ENCODE peak calls at places on chromosomes 16 and 17, in five cellular contexts. One of them, this sample, is unnamed.

GRCh38 chr16:69941251-69942098 is 9.7 kb upstream of the CLEC18A start:
- DNase-seq in EL: no peak
- DNase-seq in stimulated activated CD8-positive, alpha-beta memory T cell treated with anti-CD3 and anti-CD28 coated beads, Interleukin-4, amount 100 ng/mL, for 48 hours: no peak
- DNase-seq in ACHN: no peak
- DNase-seq in stimulated activated CD4-positive, alpha-beta T cell treated with anti-CD3 and anti-CD28 coated beads, Interleukin-2, amount 100 ng/mL, for 48 hours: no peak
- DNase-seq in this sample: no peak

GRCh38 chr17:76405967-76406647 is 21.7 kb downstream of the SPHK1 start:
- DNase-seq in EL: no peak
- DNase-seq in stimulated activated CD8-positive, alpha-beta memory T cell treated with anti-CD3 and anti-CD28 coated beads, Interleukin-4, amount 100 ng/mL, for 48 hours: no peak
- DNase-seq in ACHN: no peak
- DNase-seq in stimulated activated CD4-positive, alpha-beta T cell treated with anti-CD3 and anti-CD28 coated beads, Interleukin-2, amount 100 ng/mL, for 48 hours: no peak
- DNase-seq in this sample: no peak

GRCh38 chr17:75722542-75723095 is 1.4 kb downstream of the ITGB4 start:
- DNase-seq in EL: no peak
- DNase-seq in stimulated activated CD8-positive, alpha-beta memory T cell treated with anti-CD3 and anti-CD28 coated beads, Interleukin-4, amount 100 ng/mL, for 48 hours: no peak
- DNase-seq in ACHN: no peak
- DNase-seq in stimulated activated CD4-positive, alpha-beta T cell treated with anti-CD3 and anti-CD28 coated beads, Interleukin-2, amount 100 ng/mL, for 48 hours: no peak
- DNase-seq in this sample: no peak

GRCh38 chr16:23452221-23452571 is 793 bp downstream of the COG7 start:
- DNase-seq in EL: no peak
- DNase-seq in stimulated activated CD8-positive, alpha-beta memory T cell treated with anti-CD3 and anti-CD28 coated beads, Interleukin-4, amount 100 ng/mL, for 48 hours: peak
- DNase-seq in ACHN: no peak
- DNase-seq in stimulated activated CD4-positive, alpha-beta T cell treated with anti-CD3 and anti-CD28 coated beads, Interleukin-2, amount 100 ng/mL, for 48 hours: no peak
- DNase-seq in this sample: no peak

GRCh38 chr17:58253082-58253481 is 14.7 kb downstream of the LPO start:
- DNase-seq in EL: no peak
- DNase-seq in stimulated activated CD8-positive, alpha-beta memory T cell treated with anti-CD3 and anti-CD28 coated beads, Interleukin-4, amount 100 ng/mL, for 48 hours: no peak
- DNase-seq in ACHN: no peak
- DNase-seq in stimulated activated CD4-positive, alpha-beta T cell treated with anti-CD3 and anti-CD28 coated beads, Interleukin-2, amount 100 ng/mL, for 48 hours: no peak
- DNase-seq in this sample: no peak

GRCh38 chr17:1997587-1998425 is 27.3 kb downstream of the RTN4RL1 start:
- DNase-seq in EL: no peak
- DNase-seq in stimulated activated CD8-positive, alpha-beta memory T cell treated with anti-CD3 and anti-CD28 coated beads, Interleukin-4, amount 100 ng/mL, for 48 hours: no peak
- DNase-seq in ACHN: peak
- DNase-seq in stimulated activated CD4-positive, alpha-beta T cell treated with anti-CD3 and anti-CD28 coated beads, Interleukin-2, amount 100 ng/mL, for 48 hours: no peak
- DNase-seq in this sample: peak

GRCh38 chr17:64115871-64116534 is 13.9 kb downstream of the ERN1 start:
- DNase-seq in EL: peak
- DNase-seq in stimulated activated CD8-positive, alpha-beta memory T cell treated with anti-CD3 and anti-CD28 coated beads, Interleukin-4, amount 100 ng/mL, for 48 hours: no peak
- DNase-seq in ACHN: no peak
- DNase-seq in stimulated activated CD4-positive, alpha-beta T cell treated with anti-CD3 and anti-CD28 coated beads, Interleukin-2, amount 100 ng/mL, for 48 hours: no peak
- DNase-seq in this sample: no peak

GRCh38 chr16:80029381-80029630 is 428.8 kb upstream of the MAF start:
- DNase-seq in EL: no peak
- DNase-seq in stimulated activated CD8-positive, alpha-beta memory T cell treated with anti-CD3 and anti-CD28 coated beads, Interleukin-4, amount 100 ng/mL, for 48 hours: no peak
- DNase-seq in ACHN: no peak
- DNase-seq in stimulated activated CD4-positive, alpha-beta T cell treated with anti-CD3 and anti-CD28 coated beads, Interleukin-2, amount 100 ng/mL, for 48 hours: no peak
- DNase-seq in this sample: no peak

GRCh38 chr17:7313028-7313889 is 1.9 kb downstream of the GPS2 start:
- DNase-seq in EL: peak
- DNase-seq in stimulated activated CD8-positive, alpha-beta memory T cell treated with anti-CD3 and anti-CD28 coated beads, Interleukin-4, amount 100 ng/mL, for 48 hours: peak
- DNase-seq in ACHN: peak
- DNase-seq in stimulated activated CD4-positive, alpha-beta T cell treated with anti-CD3 and anti-CD28 coated beads, Interleukin-2, amount 100 ng/mL, for 48 hours: no peak
- DNase-seq in this sample: no peak

GRCh38 chr16:87700406-87701065 is 65.2 kb downstream of the KLHDC4 start:
- DNase-seq in EL: no peak
- DNase-seq in stimulated activated CD8-positive, alpha-beta memory T cell treated with anti-CD3 and anti-CD28 coated beads, Interleukin-4, amount 100 ng/mL, for 48 hours: no peak
- DNase-seq in ACHN: no peak
- DNase-seq in stimulated activated CD4-positive, alpha-beta T cell treated with anti-CD3 and anti-CD28 coated beads, Interleukin-2, amount 100 ng/mL, for 48 hours: no peak
- DNase-seq in this sample: no peak

GRCh38 chr17:20127660-20128413 is 118.7 kb downstream of the SPECC1 start:
- DNase-seq in EL: peak
- DNase-seq in stimulated activated CD8-positive, alpha-beta memory T cell treated with anti-CD3 and anti-CD28 coated beads, Interleukin-4, amount 100 ng/mL, for 48 hours: no peak
- DNase-seq in ACHN: no peak
- DNase-seq in stimulated activated CD4-positive, alpha-beta T cell treated with anti-CD3 and anti-CD28 coated beads, Interleukin-2, amount 100 ng/mL, for 48 hours: no peak
- DNase-seq in this sample: no peak

GRCh38 chr17:22512997-22513538 is 820.7 kb downstream of the KCNJ18 start:
- DNase-seq in EL: no peak
- DNase-seq in stimulated activated CD8-positive, alpha-beta memory T cell treated with anti-CD3 and anti-CD28 coated beads, Interleukin-4, amount 100 ng/mL, for 48 hours: peak
- DNase-seq in ACHN: no peak
- DNase-seq in stimulated activated CD4-positive, alpha-beta T cell treated with anti-CD3 and anti-CD28 coated beads, Interleukin-2, amount 100 ng/mL, for 48 hours: peak
- DNase-seq in this sample: no peak

GRCh38 chr16:873243-873661 is 72.7 kb upstream of the GNG13 start:
- DNase-seq in EL: no peak
- DNase-seq in stimulated activated CD8-positive, alpha-beta memory T cell treated with anti-CD3 and anti-CD28 coated beads, Interleukin-4, amount 100 ng/mL, for 48 hours: no peak
- DNase-seq in ACHN: no peak
- DNase-seq in stimulated activated CD4-positive, alpha-beta T cell treated with anti-CD3 and anti-CD28 coated beads, Interleukin-2, amount 100 ng/mL, for 48 hours: no peak
- DNase-seq in this sample: no peak

GRCh38 chr17:15351925-15352324 is 10.5 kb upstream of the TEKT3 start:
- DNase-seq in EL: peak
- DNase-seq in stimulated activated CD8-positive, alpha-beta memory T cell treated with anti-CD3 and anti-CD28 coated beads, Interleukin-4, amount 100 ng/mL, for 48 hours: no peak
- DNase-seq in ACHN: no peak
- DNase-seq in stimulated activated CD4-positive, alpha-beta T cell treated with anti-CD3 and anti-CD28 coated beads, Interleukin-2, amount 100 ng/mL, for 48 hours: no peak
- DNase-seq in this sample: no peak

GRCh38 chr16:48959204-48959603 is 322.4 kb downstream of the CBLN1 start:
- DNase-seq in EL: no peak
- DNase-seq in stimulated activated CD8-positive, alpha-beta memory T cell treated with anti-CD3 and anti-CD28 coated beads, Interleukin-4, amount 100 ng/mL, for 48 hours: no peak
- DNase-seq in ACHN: no peak
- DNase-seq in stimulated activated CD4-positive, alpha-beta T cell treated with anti-CD3 and anti-CD28 coated beads, Interleukin-2, amount 100 ng/mL, for 48 hours: no peak
- DNase-seq in this sample: no peak

GRCh38 chr16:70700101-70701020 is 14.5 kb upstream of the MTSS2 start:
- DNase-seq in EL: no peak
- DNase-seq in stimulated activated CD8-positive, alpha-beta memory T cell treated with anti-CD3 and anti-CD28 coated beads, Interleukin-4, amount 100 ng/mL, for 48 hours: no peak
- DNase-seq in ACHN: no peak
- DNase-seq in stimulated activated CD4-positive, alpha-beta T cell treated with anti-CD3 and anti-CD28 coated beads, Interleukin-2, amount 100 ng/mL, for 48 hours: no peak
- DNase-seq in this sample: no peak